ENCODE peak calls at places on chromosomes 12 and 14, in seven cellular contexts. One of them, this sample, is unnamed.

GRCh38 chr14:21436567-21437062 is 19.3 kb downstream of the CHD8 start:
- DNase-seq in mucosa of descending colon: no peak
- DNase-seq in fibroblast of the aortic adventitia: peak
- DNase-seq in dorsolateral prefrontal cortex: no peak
- DNase-seq in HFF-Myc: no peak
- DNase-seq in epithelial cell of esophagus: no peak
- DNase-seq in ovary: no peak
- DNase-seq in this sample: peak

GRCh38 chr12:41532072-41532471 is 344.0 kb downstream of the PDZRN4 start:
- DNase-seq in mucosa of descending colon: no peak
- DNase-seq in fibroblast of the aortic adventitia: no peak
- DNase-seq in dorsolateral prefrontal cortex: no peak
- DNase-seq in HFF-Myc: no peak
- DNase-seq in epithelial cell of esophagus: peak
- DNase-seq in ovary: no peak
- DNase-seq in this sample: peak

GRCh38 chr12:23504043-23504442 is 445.4 kb downstream of the SOX5 start:
- DNase-seq in mucosa of descending colon: no peak
- DNase-seq in fibroblast of the aortic adventitia: no peak
- DNase-seq in dorsolateral prefrontal cortex: no peak
- DNase-seq in HFF-Myc: no peak
- DNase-seq in epithelial cell of esophagus: no peak
- DNase-seq in ovary: no peak
- DNase-seq in this sample: no peak

GRCh38 chr12:12194206-12194605 is 72.6 kb downstream of the LRP6 start:
- DNase-seq in mucosa of descending colon: no peak
- DNase-seq in fibroblast of the aortic adventitia: no peak
- DNase-seq in dorsolateral prefrontal cortex: no peak
- DNase-seq in HFF-Myc: no peak
- DNase-seq in epithelial cell of esophagus: peak
- DNase-seq in ovary: no peak
- DNase-seq in this sample: peak

GRCh38 chr12:2963760-2964292 is 4.6 kb downstream of the TEAD4 start:
- DNase-seq in mucosa of descending colon: no peak
- DNase-seq in fibroblast of the aortic adventitia: peak
- DNase-seq in dorsolateral prefrontal cortex: no peak
- DNase-seq in HFF-Myc: no peak
- DNase-seq in epithelial cell of esophagus: no peak
- DNase-seq in ovary: no peak
- DNase-seq in this sample: no peak

GRCh38 chr14:69269381-69269780 is 9.4 kb downstream of the GALNT16 start:
- DNase-seq in mucosa of descending colon: no peak
- DNase-seq in fibroblast of the aortic adventitia: no peak
- DNase-seq in dorsolateral prefrontal cortex: no peak
- DNase-seq in HFF-Myc: no peak
- DNase-seq in epithelial cell of esophagus: no peak
- DNase-seq in ovary: no peak
- DNase-seq in this sample: no peak

GRCh38 chr12:94678396-94678795 is 28.0 kb upstream of the TMCC3 start:
- DNase-seq in mucosa of descending colon: no peak
- DNase-seq in fibroblast of the aortic adventitia: no peak
- DNase-seq in dorsolateral prefrontal cortex: no peak
- DNase-seq in HFF-Myc: no peak
- DNase-seq in epithelial cell of esophagus: no peak
- DNase-seq in ovary: no peak
- DNase-seq in this sample: no peak

GRCh38 chr12:122203301-122203967 is at the start of gene B3GNT4:
- DNase-seq in mucosa of descending colon: peak
- DNase-seq in fibroblast of the aortic adventitia: peak
- DNase-seq in dorsolateral prefrontal cortex: peak
- DNase-seq in HFF-Myc: no peak
- DNase-seq in epithelial cell of esophagus: peak
- DNase-seq in ovary: peak
- DNase-seq in this sample: peak

GRCh38 chr12:59472273-59472672 is 123.6 kb upstream of the SLC16A7 start:
- DNase-seq in mucosa of descending colon: peak
- DNase-seq in fibroblast of the aortic adventitia: no peak
- DNase-seq in dorsolateral prefrontal cortex: no peak
- DNase-seq in HFF-Myc: no peak
- DNase-seq in epithelial cell of esophagus: no peak
- DNase-seq in ovary: no peak
- DNase-seq in this sample: no peak

GRCh38 chr12:106227641-106228319 is 20.0 kb downstream of the CKAP4 start:
- DNase-seq in mucosa of descending colon: peak
- DNase-seq in fibroblast of the aortic adventitia: peak
- DNase-seq in dorsolateral prefrontal cortex: no peak
- DNase-seq in HFF-Myc: no peak
- DNase-seq in epithelial cell of esophagus: peak
- DNase-seq in ovary: no peak
- DNase-seq in this sample: peak

DNA sequence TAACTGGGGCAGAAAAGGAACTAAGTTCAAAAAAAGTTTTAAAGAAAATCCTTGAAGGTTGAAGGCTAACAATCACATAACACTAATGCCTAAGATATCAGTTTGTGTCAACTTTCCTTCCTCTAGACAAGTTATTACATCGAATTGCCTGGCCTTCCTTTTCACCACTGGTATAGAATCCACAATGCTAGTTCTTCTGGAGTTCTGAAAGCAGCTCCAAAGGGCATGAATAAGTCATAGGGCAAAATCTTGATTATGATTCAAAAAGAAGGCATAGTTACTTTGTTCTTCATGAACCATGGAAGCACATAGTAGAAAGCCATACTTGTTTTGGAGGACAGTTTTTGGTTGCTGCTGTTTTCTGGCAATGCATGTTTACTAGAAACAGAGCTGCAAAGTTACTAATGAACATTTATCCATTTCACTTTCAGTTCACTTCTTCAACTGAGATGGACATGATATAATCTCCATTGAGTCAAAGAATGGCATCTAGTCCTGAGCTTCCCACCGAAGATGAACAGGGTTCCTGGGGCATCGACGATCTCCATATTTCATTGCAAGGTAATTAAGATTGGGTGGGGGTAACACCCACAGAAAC is 56.0 kb downstream of the SYNE2 start:
- DNase-seq in mucosa of descending colon: no peak
- DNase-seq in fibroblast of the aortic adventitia: no peak
- DNase-seq in dorsolateral prefrontal cortex: no peak
- DNase-seq in HFF-Myc: no peak
- DNase-seq in epithelial cell of esophagus: no peak
- DNase-seq in ovary: no peak
- DNase-seq in this sample: no peak
- H3K4me3 ChIP-seq in mucosa of descending colon: no peak
- H3K4me3 ChIP-seq in fibroblast of the aortic adventitia: peak
- H3K4me3 ChIP-seq in dorsolateral prefrontal cortex: no peak
- H3K4me3 ChIP-seq in HFF-Myc: no peak
- H3K4me3 ChIP-seq in epithelial cell of esophagus: no peak
- H3K4me3 ChIP-seq in ovary: peak
- H3K4me3 ChIP-seq in this sample: no peak

DNA sequence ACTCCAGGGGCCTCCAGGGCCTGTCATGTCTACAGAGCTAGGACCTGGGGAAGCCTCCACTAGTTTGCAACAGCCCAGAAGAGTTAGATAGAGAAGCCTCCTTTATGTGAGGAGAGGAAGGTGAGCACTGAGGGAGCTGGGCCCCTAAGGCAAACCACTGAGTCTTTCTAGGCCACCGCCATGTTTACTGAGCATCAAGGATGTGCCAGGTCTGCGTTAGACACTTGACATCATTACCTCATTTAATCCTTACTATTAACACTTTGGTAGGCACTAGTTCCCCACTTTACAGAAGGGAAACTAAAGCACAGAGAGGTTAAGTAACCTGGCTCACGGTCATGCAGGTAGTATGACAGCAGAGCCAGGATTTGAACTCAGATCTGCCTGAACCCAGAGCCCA is 12.9 kb downstream of the CTDSP2 start:
- DNase-seq in mucosa of descending colon: no peak
- DNase-seq in fibroblast of the aortic adventitia: no peak
- DNase-seq in dorsolateral prefrontal cortex: no peak
- DNase-seq in HFF-Myc: no peak
- DNase-seq in epithelial cell of esophagus: no peak
- DNase-seq in ovary: no peak
- DNase-seq in this sample: no peak
- H3K4me3 ChIP-seq in mucosa of descending colon: no peak
- H3K4me3 ChIP-seq in fibroblast of the aortic adventitia: no peak
- H3K4me3 ChIP-seq in dorsolateral prefrontal cortex: no peak
- H3K4me3 ChIP-seq in HFF-Myc: no peak
- H3K4me3 ChIP-seq in epithelial cell of esophagus: no peak
- H3K4me3 ChIP-seq in ovary: no peak
- H3K4me3 ChIP-seq in this sample: no peak

GRCh38 chr12:93573552-93574223 is 1.2 kb downstream of the SOCS2 start:
- DNase-seq in mucosa of descending colon: peak
- DNase-seq in fibroblast of the aortic adventitia: peak
- DNase-seq in dorsolateral prefrontal cortex: no peak
- DNase-seq in HFF-Myc: no peak
- DNase-seq in epithelial cell of esophagus: peak
- DNase-seq in ovary: peak
- DNase-seq in this sample: peak
- H3K4me3 ChIP-seq in mucosa of descending colon: peak
- H3K4me3 ChIP-seq in fibroblast of the aortic adventitia: peak
- H3K4me3 ChIP-seq in dorsolateral prefrontal cortex: peak
- H3K4me3 ChIP-seq in HFF-Myc: peak
- H3K4me3 ChIP-seq in epithelial cell of esophagus: peak
- H3K4me3 ChIP-seq in ovary: peak
- H3K4me3 ChIP-seq in this sample: peak

GRCh38 chr12:802242-802995 is 50.0 kb downstream of the WNK1 start:
- DNase-seq in mucosa of descending colon: no peak
- DNase-seq in fibroblast of the aortic adventitia: peak
- DNase-seq in dorsolateral prefrontal cortex: no peak
- DNase-seq in HFF-Myc: no peak
- DNase-seq in epithelial cell of esophagus: no peak
- DNase-seq in ovary: no peak
- DNase-seq in this sample: no peak
- H3K4me3 ChIP-seq in mucosa of descending colon: no peak
- H3K4me3 ChIP-seq in fibroblast of the aortic adventitia: no peak
- H3K4me3 ChIP-seq in dorsolateral prefrontal cortex: no peak
- H3K4me3 ChIP-seq in HFF-Myc: no peak
- H3K4me3 ChIP-seq in epithelial cell of esophagus: no peak
- H3K4me3 ChIP-seq in ovary: no peak
- H3K4me3 ChIP-seq in this sample: no peak

GRCh38 chr12:19273482-19274330 is 144.2 kb downstream of the PLEKHA5 start:
- DNase-seq in mucosa of descending colon: peak
- DNase-seq in fibroblast of the aortic adventitia: peak
- DNase-seq in dorsolateral prefrontal cortex: no peak
- DNase-seq in HFF-Myc: peak
- DNase-seq in epithelial cell of esophagus: peak
- DNase-seq in ovary: peak
- DNase-seq in this sample: peak
- H3K4me3 ChIP-seq in mucosa of descending colon: no peak
- H3K4me3 ChIP-seq in fibroblast of the aortic adventitia: no peak
- H3K4me3 ChIP-seq in dorsolateral prefrontal cortex: no peak
- H3K4me3 ChIP-seq in HFF-Myc: no peak
- H3K4me3 ChIP-seq in epithelial cell of esophagus: no peak
- H3K4me3 ChIP-seq in ovary: no peak
- H3K4me3 ChIP-seq in this sample: no peak

GRCh38 chr12:112208511-112208910 is 83.2 kb downstream of the TRAFD1 start:
- DNase-seq in mucosa of descending colon: no peak
- DNase-seq in fibroblast of the aortic adventitia: no peak
- DNase-seq in dorsolateral prefrontal cortex: no peak
- DNase-seq in HFF-Myc: no peak
- DNase-seq in epithelial cell of esophagus: no peak
- DNase-seq in ovary: no peak
- DNase-seq in this sample: no peak
- H3K4me3 ChIP-seq in mucosa of descending colon: no peak
- H3K4me3 ChIP-seq in fibroblast of the aortic adventitia: no peak
- H3K4me3 ChIP-seq in dorsolateral prefrontal cortex: no peak
- H3K4me3 ChIP-seq in HFF-Myc: no peak
- H3K4me3 ChIP-seq in epithelial cell of esophagus: no peak
- H3K4me3 ChIP-seq in ovary: no peak
- H3K4me3 ChIP-seq in this sample: no peak